ENCODE peak calls at places on chromosomes 5 and 9, in four cellular contexts. One of them, this sample, is unnamed.
A peak's percentile ranks its signal among the peaks of the same experiment; 100 is the strongest.

GRCh38 chr9:79390077-79390673 is 181.6 kb upstream of the TLE4 start:
- DNase-seq in HepG2: no peak
- DNase-seq in GM12878: no peak
- DNase-seq in H1: no peak
- DNase-seq in this sample: no peak

GRCh38 chr5:121273818-121274433 is 577.8 kb upstream of the FTMT start:
- DNase-seq in HepG2: peak; percentile 53
- DNase-seq in GM12878: no peak
- DNase-seq in H1: no peak
- DNase-seq in this sample: no peak

GRCh38 chr5:79143684-79144379 is 32.2 kb downstream of the BHMT start:
- DNase-seq in HepG2: no peak
- DNase-seq in GM12878: no peak
- DNase-seq in H1: no peak
- DNase-seq in this sample: no peak

GRCh38 chr5:178428341-178429155 is 161.6 kb downstream of the COL23A1 start:
- DNase-seq in HepG2: no peak
- DNase-seq in GM12878: no peak
- DNase-seq in H1: no peak
- DNase-seq in this sample: no peak

GRCh38 chr9:137148661-137149060 is 9.7 kb downstream of the GRIN1 start:
- DNase-seq in HepG2: no peak
- DNase-seq in GM12878: no peak
- DNase-seq in H1: no peak
- DNase-seq in this sample: no peak

GRCh38 chr5:178895615-178896571 is at the start of gene ZFP2:
- DNase-seq in HepG2: peak; percentile 19
- DNase-seq in GM12878: no peak
- DNase-seq in H1: peak; percentile 31
- DNase-seq in this sample: peak; percentile 49

GRCh38 chr5:176680226-176680563 is 32.9 kb downstream of the TSPAN17 start:
- DNase-seq in HepG2: no peak
- DNase-seq in GM12878: no peak
- DNase-seq in H1: no peak
- DNase-seq in this sample: no peak

GRCh38 chr5:173435543-173435942 is 107.3 kb upstream of the STC2 start:
- DNase-seq in HepG2: no peak
- DNase-seq in GM12878: no peak
- DNase-seq in H1: no peak
- DNase-seq in this sample: no peak

GRCh38 chr5:66246621-66247020 is 102.5 kb downstream of the SREK1 start:
- DNase-seq in HepG2: no peak
- DNase-seq in GM12878: no peak
- DNase-seq in H1: no peak
- DNase-seq in this sample: no peak

GRCh38 chr9:135617538-135617900 is 21.8 kb downstream of the GLT6D1 start:
- DNase-seq in HepG2: no peak
- DNase-seq in GM12878: no peak
- DNase-seq in H1: no peak
- DNase-seq in this sample: no peak
- TF ChIP-seq YY1 in HepG2: no peak
- TF ChIP-seq YY1 in GM12878: no peak
- TF ChIP-seq YY1 in H1: no peak
- TF ChIP-seq YY1 in this sample: no peak

GRCh38 chr5:107653685-107654084 is 17.1 kb downstream of the EFNA5 start:
- DNase-seq in HepG2: no peak
- DNase-seq in GM12878: no peak
- DNase-seq in H1: no peak
- DNase-seq in this sample: no peak

GRCh38 chr5:107655836-107656235 is 14.9 kb downstream of the EFNA5 start:
- DNase-seq in HepG2: no peak
- DNase-seq in GM12878: no peak
- DNase-seq in H1: no peak
- DNase-seq in this sample: no peak

GRCh38 chr5:107654827-107655226 is 15.9 kb downstream of the EFNA5 start:
- DNase-seq in HepG2: no peak
- DNase-seq in GM12878: no peak
- DNase-seq in H1: no peak
- DNase-seq in this sample: no peak

GRCh38 chr5:107651326-107651725 is 19.4 kb downstream of the EFNA5 start:
- DNase-seq in HepG2: no peak
- DNase-seq in GM12878: no peak
- DNase-seq in H1: no peak
- DNase-seq in this sample: peak; percentile 6

GRCh38 chr5:107652839-107653607 is 17.7 kb downstream of the EFNA5 start:
- DNase-seq in HepG2: no peak
- DNase-seq in GM12878: no peak
- DNase-seq in H1: no peak
- DNase-seq in this sample: peak; percentile 16
- TF ChIP-seq SUZ12 in HepG2: no peak
- TF ChIP-seq SUZ12 in GM12878: no peak
- TF ChIP-seq SUZ12 in H1: no peak
- TF ChIP-seq SUZ12 in this sample: no peak

DNA sequence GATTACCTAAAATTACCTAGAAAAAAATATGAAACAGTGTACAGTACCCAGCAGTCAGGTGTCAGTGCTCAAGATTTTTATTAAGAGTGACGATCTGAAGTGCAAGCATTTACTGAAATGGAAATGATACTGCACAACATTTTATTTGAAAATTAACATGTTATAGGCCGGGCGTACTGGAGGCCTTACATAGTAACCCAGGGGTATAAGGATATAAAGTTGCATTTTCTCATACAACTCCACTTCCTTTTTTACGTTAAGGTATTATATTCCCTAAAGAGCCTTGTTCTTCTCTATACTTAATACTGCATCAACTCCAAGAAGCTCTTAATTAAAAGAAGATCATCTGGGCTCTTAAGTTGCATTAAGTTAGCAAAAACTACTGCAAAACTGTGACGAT is 3.3 kb downstream of the MAT2B start:
- DNase-seq in HepG2: no peak
- DNase-seq in GM12878: no peak
- DNase-seq in H1: no peak
- DNase-seq in this sample: no peak
- H3K4me3 ChIP-seq in HepG2: peak overlapping the region; percentile 36
- H3K4me3 ChIP-seq in GM12878: peak overlapping the region; percentile 66
- H3K4me3 ChIP-seq in H1: no peak overlapping the region
- H3K4me3 ChIP-seq in this sample: no peak overlapping the region

DNA sequence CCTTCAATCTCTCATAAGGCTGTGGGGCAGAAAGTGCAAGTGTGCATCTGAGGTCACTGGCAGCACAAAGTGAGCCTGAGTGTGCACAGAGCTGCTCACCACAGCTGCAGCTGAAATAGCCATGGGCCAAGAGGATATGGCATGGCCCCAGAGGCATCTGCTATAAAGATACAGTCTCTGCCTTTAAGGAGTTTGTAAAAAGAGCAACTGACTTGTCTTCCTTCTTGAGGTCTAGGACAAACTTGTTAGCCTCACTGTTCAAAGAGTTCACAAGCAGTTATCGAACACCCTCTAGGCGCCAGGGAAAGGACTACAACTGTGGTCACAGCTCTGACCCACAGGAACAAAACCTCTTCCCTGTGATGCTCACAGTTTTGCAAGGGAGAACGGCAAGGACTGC is 190.0 kb upstream of the TRIM32 start:
- DNase-seq in HepG2: no peak
- DNase-seq in GM12878: no peak
- DNase-seq in H1: no peak
- DNase-seq in this sample: no peak
- TF ChIP-seq YY1 in HepG2: no peak
- TF ChIP-seq YY1 in GM12878: no peak
- TF ChIP-seq YY1 in H1: no peak
- TF ChIP-seq YY1 in this sample: no peak

GRCh38 chr5:1004598-1005361 is 3.8 kb upstream of the NKD2 start:
- DNase-seq in HepG2: no peak
- DNase-seq in GM12878: no peak
- DNase-seq in H1: no peak
- DNase-seq in this sample: no peak

GRCh38 chr5:1002836-1003235 is 5.8 kb upstream of the NKD2 start:
- DNase-seq in HepG2: no peak
- DNase-seq in GM12878: no peak
- DNase-seq in H1: no peak
- DNase-seq in this sample: no peak

GRCh38 chr5:1002271-1002546 is 6.4 kb upstream of the NKD2 start:
- DNase-seq in HepG2: no peak
- DNase-seq in GM12878: no peak
- DNase-seq in H1: no peak
- DNase-seq in this sample: no peak

GRCh38 chr5:1001406-1002270 is 7.0 kb upstream of the NKD2 start:
- DNase-seq in HepG2: no peak
- DNase-seq in GM12878: no peak
- DNase-seq in H1: no peak
- DNase-seq in this sample: no peak

GRCh38 chr5:1003296-1003937 is 5.2 kb upstream of the NKD2 start:
- DNase-seq in HepG2: no peak
- DNase-seq in GM12878: no peak
- DNase-seq in H1: no peak
- DNase-seq in this sample: no peak
- TF ChIP-seq SUZ12 in HepG2: no peak
- TF ChIP-seq SUZ12 in GM12878: no peak
- TF ChIP-seq SUZ12 in H1: no peak
- TF ChIP-seq SUZ12 in this sample: no peak

DNA sequence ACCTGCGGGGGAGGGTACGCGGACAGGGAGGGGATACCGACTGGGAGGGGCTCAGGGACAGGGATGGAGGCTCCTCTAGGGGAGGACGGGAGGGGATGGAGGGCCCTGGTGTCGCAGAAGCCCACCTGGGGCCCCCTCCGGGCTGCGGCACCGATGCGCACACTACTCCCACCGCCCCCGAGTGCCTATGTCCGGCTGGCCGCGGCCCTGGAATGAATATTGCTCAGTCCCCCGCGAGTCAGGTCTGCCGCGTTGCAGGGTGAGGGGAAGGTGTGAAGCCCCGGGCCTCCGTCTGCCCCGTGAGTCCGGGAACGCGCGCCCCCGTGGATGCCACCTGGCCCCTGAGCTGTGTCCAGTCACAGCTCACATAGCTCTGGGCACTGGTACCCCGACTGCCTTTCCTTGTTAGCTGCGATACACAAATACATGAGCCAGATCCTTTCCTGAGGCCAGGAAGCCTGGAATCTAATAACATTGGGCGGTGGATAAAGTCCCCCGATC is 44.5 kb upstream of the PRSS3 start:
- DNase-seq in HepG2: no peak
- DNase-seq in GM12878: no peak
- DNase-seq in H1: no peak
- DNase-seq in this sample: no peak
- H3K4me3 ChIP-seq in HepG2: no peak overlapping the region
- H3K4me3 ChIP-seq in GM12878: no peak overlapping the region
- H3K4me3 ChIP-seq in H1: no peak overlapping the region
- H3K4me3 ChIP-seq in this sample: no peak overlapping the region

GRCh38 chr9:88952976-88953375 is 38.3 kb upstream of the S1PR3 start:
- DNase-seq in HepG2: no peak
- DNase-seq in GM12878: no peak
- DNase-seq in H1: no peak
- DNase-seq in this sample: no peak

GRCh38 chr9:88952086-88952615 is 39.1 kb upstream of the S1PR3 start:
- DNase-seq in HepG2: no peak
- DNase-seq in GM12878: no peak
- DNase-seq in H1: no peak
- DNase-seq in this sample: no peak

GRCh38 chr9:88951143-88951542 is 40.1 kb upstream of the S1PR3 start:
- DNase-seq in HepG2: no peak
- DNase-seq in GM12878: no peak
- DNase-seq in H1: no peak
- DNase-seq in this sample: no peak

GRCh38 chr9:88954073-88954472 is 37.2 kb upstream of the S1PR3 start:
- DNase-seq in HepG2: no peak
- DNase-seq in GM12878: no peak
- DNase-seq in H1: no peak
- DNase-seq in this sample: no peak

GRCh38 chr9:88953401-88954029 is 37.8 kb upstream of the S1PR3 start:
- DNase-seq in HepG2: peak; percentile 5
- DNase-seq in GM12878: no peak
- DNase-seq in H1: no peak
- DNase-seq in this sample: no peak
- TF ChIP-seq YY1 in HepG2: no peak
- TF ChIP-seq YY1 in GM12878: no peak
- TF ChIP-seq YY1 in H1: no peak
- TF ChIP-seq YY1 in this sample: no peak

GRCh38 chr9:92378825-92379535 is 25.4 kb downstream of the OGN start:
- DNase-seq in HepG2: no peak
- DNase-seq in GM12878: no peak
- DNase-seq in H1: no peak
- DNase-seq in this sample: peak; percentile 15
- TF ChIP-seq SUZ12 in HepG2: no peak
- TF ChIP-seq SUZ12 in GM12878: no peak
- TF ChIP-seq SUZ12 in H1: no peak
- TF ChIP-seq SUZ12 in this sample: no peak

DNA sequence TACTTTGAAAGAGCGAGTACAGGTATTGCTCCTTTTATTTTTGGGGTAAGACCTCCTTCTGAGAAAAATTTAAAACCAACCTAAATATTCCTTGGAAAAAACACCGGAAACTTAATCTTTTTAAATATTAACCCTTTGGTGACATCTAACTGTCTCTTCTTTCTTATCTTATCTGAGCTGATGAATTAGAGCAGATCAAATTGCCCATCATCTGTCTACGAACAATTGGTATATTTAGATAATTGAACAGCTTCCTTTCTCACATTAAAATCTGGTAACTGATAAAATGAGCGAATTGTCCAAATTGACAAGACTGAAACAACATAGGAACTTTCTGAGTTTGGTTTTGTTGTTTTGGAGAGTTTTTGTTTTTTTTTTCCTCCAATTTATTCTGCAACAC is 2.0 kb downstream of the ISL1 start:
- DNase-seq in HepG2: no peak
- DNase-seq in GM12878: no peak
- DNase-seq in H1: no peak
- DNase-seq in this sample: no peak
- H3K4me3 ChIP-seq in HepG2: no peak overlapping the region
- H3K4me3 ChIP-seq in GM12878: no peak overlapping the region
- H3K4me3 ChIP-seq in H1: no peak overlapping the region
- H3K4me3 ChIP-seq in this sample: no peak overlapping the region

This sample was measured in NT2/D1.